ENCODE peak calls at places on chromosomes 5 and 9, in nine cellular contexts. U is RWPE1, B is H1, V is Peyer's patch, Y is HFF-Myc, T is ovary, Z is neural progenitor cell, A is GM13976, D is stomach. S is an unnamed sample.

GRCh38 chr5:73215891-73216610 is 43.1 kb downstream of the TMEM174 start:
- DNase-seq in U (peak), B (no peak), V (peak), Y (peak), T (peak), Z (peak), A (peak), D (peak), S (peak)

GRCh38 chr9:98635374-98635773 is 73.4 kb downstream of the GABBR2 start:
- DNase-seq in U (peak), B (no peak), V (no peak), Y (no peak), T (no peak), Z (no peak), A (no peak), D (no peak), S (no peak)

GRCh38 chr5:66888613-66889012 is 292.4 kb downstream of the MAST4 start:
- DNase-seq in U (no peak), B (no peak), V (no peak), Y (no peak), T (no peak), Z (no peak), A (no peak), D (no peak), S (no peak)

GRCh38 chr9:133387680-133388079 is 11.5 kb downstream of the STKLD1 start:
- DNase-seq in U (peak), B (no peak), V (no peak), Y (no peak), T (no peak), Z (no peak), A (no peak), D (no peak), S (no peak)

GRCh38 chr5:76337949-76338589 is 65.0 kb upstream of the IQGAP2 start:
- DNase-seq in U (peak), B (peak), V (peak), Y (peak), T (no peak), Z (peak), A (peak), D (peak), S (peak)

GRCh38 chr5:109062669-109063068 is 315.0 kb downstream of the FER start:
- DNase-seq in U (no peak), B (no peak), V (no peak), Y (no peak), T (no peak), Z (no peak), A (no peak), D (no peak), S (no peak)

GRCh38 chr5:639584-640213 is 27.6 kb downstream of the CEP72 start:
- DNase-seq in U (no peak), B (no peak), V (no peak), Y (no peak), T (no peak), Z (no peak), A (no peak), D (no peak), S (no peak)

GRCh38 chr5:171427318-171428167 is 8.1 kb downstream of the FGF18 start:
- DNase-seq in U (no peak), B (no peak), V (no peak), Y (no peak), T (peak), Z (no peak), A (no peak), D (peak), S (no peak)

GRCh38 chr9:29830815-29831214 is 2257.5 kb upstream of the C9orf72 start:
- DNase-seq in U (peak), B (no peak), V (no peak), Y (no peak), T (no peak), Z (peak), A (no peak), D (no peak), S (no peak)

GRCh38 chr5:77367733-77368132 is 124.4 kb downstream of the WDR41 start:
- DNase-seq in U (peak), B (no peak), V (no peak), Y (no peak), T (no peak), Z (no peak), A (no peak), D (no peak), S (peak)

GRCh38 chr5:170292509-170292908 is 5.1 kb downstream of the LCP2 start:
- DNase-seq in U (no peak), B (no peak), V (no peak), Y (no peak), T (no peak), Z (no peak), A (no peak), D (no peak), S (peak)

GRCh38 chr9:35695801-35696420 is 6.2 kb upstream of the TPM2 start:
- DNase-seq in U (no peak), B (no peak), V (no peak), Y (no peak), T (no peak), Z (no peak), A (no peak), D (peak), S (no peak)

GRCh38 chr9:89844535-89844934 is 239.7 kb downstream of the GADD45G start:
- DNase-seq in U (no peak), B (no peak), V (peak), Y (no peak), T (no peak), Z (no peak), A (no peak), D (peak), S (no peak)

GRCh38 chr9:107142896-107143603 is 140.0 kb upstream of the RAD23B start:
- DNase-seq in U (no peak), B (no peak), V (no peak), Y (no peak), T (no peak), Z (no peak), A (no peak), D (no peak), S (no peak)

GRCh38 chr5:91127682-91128081 is 255.4 kb downstream of the ARRDC3 start:
- DNase-seq in U (no peak), B (no peak), V (no peak), Y (no peak), T (no peak), Z (no peak), A (no peak), D (no peak), S (no peak)

GRCh38 chr5:119814655-119815054 is 185.3 kb downstream of the FAM170A start:
- DNase-seq in U (no peak), B (no peak), V (no peak), Y (no peak), T (no peak), Z (no peak), A (no peak), D (no peak), S (no peak)

GRCh38 chr9:76153902-76154629 is 240.2 kb downstream of the RFK start:
- DNase-seq in U (no peak), B (no peak), V (no peak), Y (no peak), T (no peak), Z (no peak), A (no peak), D (no peak), S (no peak)

GRCh38 chr9:98147582-98147981 is 28.6 kb upstream of the TRIM14 start:
- DNase-seq in U (no peak), B (no peak), V (no peak), Y (no peak), T (no peak), Z (no peak), A (peak), D (no peak), S (no peak)

GRCh38 chr9:135464181-135464580 is 15.4 kb upstream of the PPP1R26 start:
- DNase-seq in U (no peak), B (no peak), V (no peak), Y (no peak), T (no peak), Z (no peak), A (no peak), D (no peak), S (no peak)

GRCh38 chr9:124780060-124780756 is 3.3 kb downstream of the OLFML2A start:
- DNase-seq in U (no peak), B (no peak), V (no peak), Y (no peak), T (peak), Z (no peak), A (no peak), D (peak), S (no peak)

GRCh38 chr9:127806871-127807270 is 4.2 kb downstream of the FPGS start:
- DNase-seq in U (no peak), B (no peak), V (no peak), Y (no peak), T (peak), Z (no peak), A (no peak), D (no peak), S (no peak)

GRCh38 chr5:38500861-38501260 is 55.6 kb downstream of the LIFR start:
- DNase-seq in U (peak), B (no peak), V (no peak), Y (peak), T (no peak), Z (peak), A (no peak), D (no peak), S (no peak)

GRCh38 chr5:56093970-56094369 is 99.2 kb upstream of the IL6ST start:
- DNase-seq in U (no peak), B (no peak), V (no peak), Y (no peak), T (no peak), Z (no peak), A (no peak), D (no peak), S (no peak)

GRCh38 chr5:56095579-56096102 is 100.9 kb upstream of the IL6ST start:
- DNase-seq in U (no peak), B (no peak), V (no peak), Y (no peak), T (no peak), Z (no peak), A (peak), D (no peak), S (no peak)

GRCh38 chr5:56094579-56095361 is 100.0 kb upstream of the IL6ST start:
- DNase-seq in U (no peak), B (no peak), V (no peak), Y (no peak), T (no peak), Z (no peak), A (no peak), D (no peak), S (peak)

GRCh38 chr5:56099346-56099745 is 104.6 kb upstream of the IL6ST start:
- DNase-seq in U (no peak), B (no peak), V (no peak), Y (no peak), T (no peak), Z (no peak), A (no peak), D (no peak), S (no peak)

DNA sequence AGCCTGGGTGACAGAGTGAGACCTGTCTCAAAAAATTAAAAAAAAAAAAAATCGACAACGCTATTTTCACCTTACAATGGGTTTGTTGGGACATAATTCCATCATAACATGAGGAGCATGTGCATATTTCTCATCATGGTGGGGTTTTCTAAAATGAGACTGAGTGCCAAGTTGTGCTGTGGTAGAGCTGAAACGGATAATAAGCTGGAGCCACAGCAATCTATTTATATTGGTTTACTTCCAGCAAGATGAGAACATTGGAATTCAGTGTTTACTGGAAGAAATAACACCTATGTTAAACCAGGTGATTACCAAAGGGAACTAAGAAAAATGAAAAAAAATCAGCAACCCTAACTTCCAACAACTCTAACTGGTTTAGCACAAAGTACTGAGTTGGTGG is 102.3 kb upstream of the IL6ST start:
- DNase-seq in U (no peak), B (no peak), V (no peak), Y (no peak), T (no peak), Z (no peak), A (no peak), D (no peak), S (no peak)
- TF ChIP-seq CTCF in U (no peak), B (no peak), V (no peak), Y (no peak), T (no peak), Z (no peak), A (no peak), D (no peak), S (no peak)

GRCh38 chr5:72109625-72110024 is 2.4 kb downstream of the MAP1B start:
- DNase-seq in U (no peak), B (no peak), V (no peak), Y (no peak), T (no peak), Z (peak), A (no peak), D (no peak), S (no peak)
- TF ChIP-seq CTCF in U (no peak), B (no peak), V (no peak), Y (no peak), T (no peak), Z (no peak), A (no peak), D (no peak), S (no peak)

DNA sequence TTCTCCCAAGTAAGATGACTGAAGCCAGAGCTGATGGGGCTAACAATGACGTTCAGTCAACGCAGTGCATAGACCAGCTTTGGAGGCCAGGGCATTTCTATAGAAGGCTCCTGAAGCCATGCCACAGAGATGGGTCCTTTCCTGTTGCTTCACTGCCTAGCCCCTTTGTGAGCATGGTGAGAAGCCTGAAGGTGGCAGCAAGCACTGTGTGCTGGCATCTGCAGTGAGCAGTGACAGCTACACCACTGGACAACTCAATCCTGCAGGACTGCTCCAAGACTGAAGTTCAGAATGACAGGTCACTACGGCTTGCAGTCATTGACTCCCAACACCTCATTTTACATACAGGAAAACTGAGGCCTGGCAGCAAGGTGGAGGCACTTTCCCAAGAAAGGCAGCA is 229.0 kb downstream of the TSSK1B start:
- DNase-seq in U (no peak), B (no peak), V (no peak), Y (no peak), T (no peak), Z (no peak), A (no peak), D (no peak), S (no peak)
- TF ChIP-seq CTCF in U (no peak), B (peak), V (no peak), Y (peak), T (no peak), Z (no peak), A (no peak), D (no peak), S (no peak)

GRCh38 chr9:34375901-34376595 is 650 bp downstream of the MYORG start:
- DNase-seq in U (peak), B (no peak), V (peak), Y (no peak), T (peak), Z (peak), A (peak), D (peak), S (peak)
- TF ChIP-seq CTCF in U (peak), B (peak), V (peak), Y (no peak), T (no peak), Z (peak), A (no peak), D (no peak), S (no peak)

DNA sequence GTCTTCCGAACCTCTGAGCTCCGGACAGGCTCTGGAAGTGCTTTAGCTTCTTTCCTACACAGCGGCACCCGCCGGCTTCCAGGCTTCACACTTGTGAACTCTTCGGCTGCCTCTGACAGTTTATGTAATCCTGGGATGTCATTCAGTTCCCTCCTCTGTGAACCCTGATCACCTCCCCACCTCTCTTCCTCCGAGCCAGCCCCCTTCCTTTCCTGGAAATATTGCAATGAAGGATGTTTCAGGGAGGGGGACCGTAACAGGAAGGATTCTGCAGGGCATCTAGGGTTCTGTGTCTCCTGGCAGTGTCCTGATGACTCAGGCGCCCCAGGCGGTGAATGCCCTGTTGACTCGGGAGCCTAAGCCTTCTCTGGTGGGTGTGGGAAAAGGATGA is at the start of gene CD14:
- DNase-seq in U (peak), B (no peak), V (peak), Y (no peak), T (no peak), Z (no peak), A (no peak), D (peak), S (no peak)
- TF ChIP-seq CTCF in U (no peak), B (no peak), V (peak), Y (no peak), T (no peak), Z (no peak), A (no peak), D (no peak), S (no peak)

GRCh38 chr5:138946831-138947560 is 71.9 kb upstream of the LRRTM2 start:
- DNase-seq in U (no peak), B (no peak), V (no peak), Y (no peak), T (no peak), Z (no peak), A (no peak), D (peak), S (no peak)

GRCh38 chr5:138946241-138946623 is 71.1 kb upstream of the LRRTM2 start:
- DNase-seq in U (no peak), B (no peak), V (no peak), Y (no peak), T (peak), Z (no peak), A (no peak), D (no peak), S (no peak)

GRCh38 chr5:138944527-138945322 is 69.6 kb upstream of the LRRTM2 start:
- DNase-seq in U (peak), B (no peak), V (no peak), Y (no peak), T (peak), Z (no peak), A (peak), D (peak), S (no peak)

GRCh38 chr5:138943615-138944173 is 68.6 kb upstream of the LRRTM2 start:
- DNase-seq in U (no peak), B (no peak), V (no peak), Y (no peak), T (no peak), Z (no peak), A (no peak), D (no peak), S (no peak)

DNA sequence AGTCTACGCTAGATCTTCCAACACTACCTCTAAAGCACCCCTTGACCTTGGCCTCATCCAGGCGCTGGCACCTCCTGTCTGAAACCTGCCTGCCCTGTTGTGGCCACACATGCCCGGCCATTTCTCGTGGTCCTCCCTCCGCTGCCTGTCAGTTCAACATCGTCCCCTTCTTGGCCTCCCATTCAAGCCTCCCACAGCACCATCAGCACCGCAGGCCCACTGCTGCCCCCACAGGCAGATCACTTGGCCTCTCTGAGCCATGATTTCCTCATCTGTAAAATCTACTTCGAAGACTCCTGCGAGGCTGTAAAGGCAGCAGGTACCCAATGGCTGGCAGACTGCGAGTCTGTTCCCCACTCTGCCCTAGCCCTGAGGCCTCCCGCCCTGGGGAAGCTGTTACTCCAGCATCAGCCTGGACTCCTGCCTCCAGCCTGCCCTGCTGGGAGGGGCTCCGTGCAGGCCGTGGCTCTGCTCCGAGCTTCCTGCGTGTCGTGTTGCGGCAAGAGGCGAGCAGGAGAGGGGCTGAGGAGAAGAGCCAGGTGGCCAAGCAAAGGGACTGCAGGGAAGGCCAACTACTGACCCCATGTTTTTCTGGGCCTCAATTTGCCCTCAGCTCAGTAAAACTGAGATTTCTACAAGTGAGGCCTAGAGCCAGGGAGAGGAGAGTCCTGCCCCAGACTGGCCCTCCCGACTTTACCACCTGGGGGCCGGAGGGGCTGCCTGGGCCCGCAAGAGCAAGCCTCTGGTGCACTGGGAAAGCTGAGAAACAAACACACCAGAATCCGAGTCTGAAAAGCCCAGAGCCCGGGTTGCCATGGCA is 70.5 kb upstream of the LRRTM2 start:
- DNase-seq in U (no peak), B (no peak), V (no peak), Y (no peak), T (no peak), Z (peak), A (no peak), D (no peak), S (no peak)
- TF ChIP-seq CTCF in U (no peak), B (no peak), V (no peak), Y (no peak), T (no peak), Z (peak), A (no peak), D (no peak), S (no peak)